ENCODE peak calls at places on chromosomes 13 and 19, in eight cellular contexts. Z, O, Y, H, E, M, L and I are unnamed samples.

GRCh38 chr13:106028916-106029315 is 506.5 kb downstream of the EFNB2 start:
- DNase-seq in Z (no peak), O (no peak), Y (no peak), H (no peak), E (no peak), M (no peak), L (no peak), I (peak)

GRCh38 chr19:53511933-53512374 is 26.0 kb upstream of the ZNF331 start:
- DNase-seq in Z (no peak), O (peak), Y (peak), H (peak), E (no peak), M (peak), L (peak), I (peak)

GRCh38 chr13:25882732-25883357 is 169.0 kb downstream of the SHISA2 start:
- DNase-seq in Z (no peak), O (no peak), Y (no peak), H (no peak), E (no peak), M (no peak), L (peak), I (no peak)

GRCh38 chr19:1874554-1875185 is 10.6 kb downstream of the ABHD17A start:
- DNase-seq in Z (peak), O (no peak), Y (no peak), H (no peak), E (no peak), M (no peak), L (peak), I (no peak)

GRCh38 chr19:4641132-4641531 is 1.8 kb downstream of the TNFAIP8L1 start:
- DNase-seq in Z (no peak), O (no peak), Y (no peak), H (no peak), E (no peak), M (no peak), L (no peak), I (peak)

GRCh38 chr13:20623000-20623399 is 56.0 kb downstream of the IFT88 start:
- DNase-seq in Z (no peak), O (no peak), Y (no peak), H (no peak), E (no peak), M (no peak), L (no peak), I (no peak)

GRCh38 chr19:18700501-18701249 is 17.2 kb downstream of the CRTC1 start:
- DNase-seq in Z (peak), O (peak), Y (peak), H (peak), E (peak), M (peak), L (no peak), I (peak)

GRCh38 chr19:43432866-43433673 is 18.4 kb downstream of the TEX101 start:
- DNase-seq in Z (peak), O (peak), Y (peak), H (peak), E (peak), M (peak), L (peak), I (peak)

GRCh38 chr13:113903361-113903760 is 39.5 kb upstream of the GAS6 start:
- DNase-seq in Z (no peak), O (no peak), Y (no peak), H (no peak), E (peak), M (no peak), L (no peak), I (peak)

GRCh38 chr13:44364601-44365000 is 9.0 kb upstream of the SERP2 start:
- DNase-seq in Z (no peak), O (no peak), Y (peak), H (no peak), E (no peak), M (no peak), L (no peak), I (peak)

GRCh38 chr19:50777830-50778303 is 7.6 kb downstream of the GPR32 start:
- DNase-seq in Z (no peak), O (no peak), Y (no peak), H (peak), E (no peak), M (no peak), L (peak), I (peak)

GRCh38 chr19:3538965-3539742 is at the start of gene TEKTIP1:
- DNase-seq in Z (no peak), O (peak), Y (peak), H (peak), E (no peak), M (no peak), L (no peak), I (peak)

GRCh38 chr19:50906217-50906616 is 5.0 kb downstream of the KLK4 start:
- DNase-seq in Z (peak), O (peak), Y (no peak), H (peak), E (no peak), M (no peak), L (peak), I (peak)

GRCh38 chr13:20814224-20814910 is 40.6 kb upstream of the EEF1AKMT1 start:
- DNase-seq in Z (no peak), O (peak), Y (peak), H (no peak), E (peak), M (no peak), L (no peak), I (no peak)

GRCh38 chr13:32735859-32736258 is 149.6 kb downstream of the PDS5B start:
- DNase-seq in Z (no peak), O (no peak), Y (no peak), H (no peak), E (no peak), M (no peak), L (no peak), I (no peak)

GRCh38 chr19:41298327-41298964 is 11.5 kb upstream of the CCDC97 start:
- DNase-seq in Z (peak), O (peak), Y (no peak), H (no peak), E (no peak), M (no peak), L (no peak), I (peak)

GRCh38 chr19:14715841-14716240 is 26.0 kb downstream of the ZNF333 start:
- DNase-seq in Z (no peak), O (no peak), Y (no peak), H (no peak), E (no peak), M (no peak), L (no peak), I (no peak)

GRCh38 chr13:20666948-20667347 is 36.6 kb upstream of the IL17D start:
- DNase-seq in Z (no peak), O (no peak), Y (no peak), H (no peak), E (no peak), M (no peak), L (no peak), I (peak)

GRCh38 chr13:80753951-80754350 is 413.0 kb upstream of the SPRY2 start:
- DNase-seq in Z (no peak), O (no peak), Y (no peak), H (no peak), E (no peak), M (no peak), L (no peak), I (no peak)

GRCh38 chr19:7595466-7596133 is at the start of gene CAMSAP3:
- DNase-seq in Z (no peak), O (no peak), Y (no peak), H (peak), E (no peak), M (no peak), L (no peak), I (peak)